ENCODE peak calls at places on chromosomes 7 and 10, in six cellular contexts. P, F, L, J, X and K are unnamed samples.

GRCh38 chr7:122006687-122007086 is 133.7 kb downstream of the PTPRZ1 start:
- DNase-seq in X (no peak), J (no peak), P (no peak), F (no peak), L (no peak), K (peak; percentile 21)

GRCh38 chr10:34046651-34047050 is 712.2 kb upstream of the NRP1 start:
- DNase-seq in J (no peak), P (peak; percentile 15), X (no peak), L (no peak), F (no peak), K (no peak)

GRCh38 chr10:79019961-79020491 is 48.7 kb upstream of the ZMIZ1 start:
- DNase-seq in F (no peak), P (peak; percentile 23), L (no peak), J (no peak), X (no peak), K (no peak)

GRCh38 chr7:69095649-69096048 is 502.6 kb upstream of the AUTS2 start:
- DNase-seq in P (no peak), F (no peak), X (no peak), L (no peak), J (no peak), K (no peak)

GRCh38 chr10:43407148-43407575 is 1.8 kb downstream of the HNRNPF start:
- DNase-seq in L (peak; percentile 73), P (peak; percentile 36), X (peak; percentile 28), J (no peak), F (no peak), K (peak; percentile 71)

GRCh38 chr7:22433710-22434460 is 66.1 kb downstream of the STEAP1B start:
- DNase-seq in L (peak; percentile 60), F (no peak), P (peak; percentile 47), X (no peak), J (no peak), K (peak; percentile 41)

GRCh38 chr7:21767300-21767900 is 178.3 kb downstream of the CDCA7L start:
- DNase-seq in P (peak; percentile 24), J (peak; percentile 23), X (peak; percentile 78), F (peak; percentile 66), L (peak; percentile 73), K (peak; percentile 88)

GRCh38 chr7:132865366-132865765 is 216.5 kb downstream of the CHCHD3 start:
- DNase-seq in F (no peak), J (no peak), L (no peak), P (no peak), X (no peak), K (no peak)

GRCh38 chr7:2645274-2645868 is 13.6 kb downstream of the TTYH3 start:
- DNase-seq in L (peak; percentile 89), F (no peak), P (no peak), J (peak; percentile 83), X (no peak), K (no peak)

GRCh38 chr7:68488366-68489060 is 1109.8 kb upstream of the AUTS2 start:
- DNase-seq in P (no peak), L (no peak), J (no peak), X (no peak), F (no peak), K (no peak)

GRCh38 chr7:150444141-150444540 is 6.3 kb upstream of the GIMAP8 start:
- DNase-seq in L (no peak), F (no peak), X (no peak), J (no peak), P (no peak), K (no peak)

GRCh38 chr10:34320265-34320664 is 494.8 kb downstream of the PARD3 start:
- DNase-seq in L (no peak), F (no peak), X (no peak), P (no peak), J (no peak), K (no peak)

GRCh38 chr7:66176914-66177313 is 28.2 kb upstream of the TPST1 start:
- DNase-seq in X (no peak), J (no peak), L (no peak), F (no peak), P (no peak), K (no peak)

GRCh38 chr10:73859441-73860049 is 14.8 kb downstream of the CAMK2G start:
- DNase-seq in J (no peak), X (no peak), P (no peak), F (no peak), L (no peak), K (no peak)

GRCh38 chr7:80829527-80829926 is 89.3 kb downstream of the SEMA3C start:
- DNase-seq in P (no peak), J (no peak), L (no peak), X (no peak), F (no peak), K (no peak)

GRCh38 chr10:51892965-51893658 is 193.7 kb upstream of the CSTF2T start:
- DNase-seq in J (no peak), X (peak; percentile 65), P (peak; percentile 6), F (no peak), L (peak; percentile 6), K (peak; percentile 83)

GRCh38 chr7:23893172-23893941 is 183.3 kb downstream of the STK31 start:
- DNase-seq in J (no peak), F (no peak), P (no peak), X (no peak), L (no peak), K (peak; percentile 4)

GRCh38 chr7:76377186-76377918 is 18.6 kb upstream of the YWHAG start:
- DNase-seq in J (no peak), P (peak; percentile 36), L (no peak), F (no peak), X (no peak), K (no peak)

GRCh38 chr10:8138471-8138870 is 84.0 kb downstream of the GATA3 start:
- DNase-seq in X (no peak), J (no peak), P (peak; percentile 10), F (peak; percentile 49), L (no peak), K (no peak)